ENCODE peak calls at places on chromosomes 5 and 9, in six cellular contexts. One of them, this sample, is unnamed.

GRCh38 chr5:54867310-54867944 is 118.0 kb downstream of the ESM1 start:
- DNase-seq in GM12865: peak; percentile 43
- DNase-seq in AG04450: no peak
- DNase-seq in heart right ventricle: no peak
- DNase-seq in HFF-Myc: peak; percentile 40
- DNase-seq in neural progenitor cell: peak; percentile 74
- DNase-seq in this sample: peak; percentile 74

GRCh38 chr9:3971391-3972082 is 328.3 kb downstream of the GLIS3 start:
- DNase-seq in GM12865: no peak
- DNase-seq in AG04450: no peak
- DNase-seq in heart right ventricle: no peak
- DNase-seq in HFF-Myc: no peak
- DNase-seq in neural progenitor cell: no peak
- DNase-seq in this sample: no peak

GRCh38 chr5:143060018-143060417 is 289.8 kb downstream of the ARHGAP26 start:
- DNase-seq in GM12865: no peak
- DNase-seq in AG04450: no peak
- DNase-seq in heart right ventricle: no peak
- DNase-seq in HFF-Myc: no peak
- DNase-seq in neural progenitor cell: no peak
- DNase-seq in this sample: no peak

GRCh38 chr5:34652916-34653315 is 3.2 kb upstream of the RAI14 start:
- DNase-seq in GM12865: no peak
- DNase-seq in AG04450: no peak
- DNase-seq in heart right ventricle: no peak
- DNase-seq in HFF-Myc: no peak
- DNase-seq in neural progenitor cell: no peak
- DNase-seq in this sample: peak; percentile 64

GRCh38 chr5:139646912-139647391 is 1.2 kb upstream of the CXXC5 start:
- DNase-seq in GM12865: no peak
- DNase-seq in AG04450: no peak
- DNase-seq in heart right ventricle: no peak
- DNase-seq in HFF-Myc: no peak
- DNase-seq in neural progenitor cell: peak; percentile 67
- DNase-seq in this sample: no peak

GRCh38 chr9:81906656-81907055 is 21.6 kb upstream of the SPATA31D4 start:
- DNase-seq in GM12865: no peak
- DNase-seq in AG04450: no peak
- DNase-seq in heart right ventricle: no peak
- DNase-seq in HFF-Myc: no peak
- DNase-seq in neural progenitor cell: no peak
- DNase-seq in this sample: peak; percentile 68

GRCh38 chr5:125451622-125452021 is 705.2 kb upstream of the ZNF608 start:
- DNase-seq in GM12865: no peak
- DNase-seq in AG04450: no peak
- DNase-seq in heart right ventricle: no peak
- DNase-seq in HFF-Myc: no peak
- DNase-seq in neural progenitor cell: no peak
- DNase-seq in this sample: no peak

GRCh38 chr9:19232830-19233194 is 2.3 kb downstream of the DENND4C start:
- DNase-seq in GM12865: peak; percentile 71
- DNase-seq in AG04450: no peak
- DNase-seq in heart right ventricle: no peak
- DNase-seq in HFF-Myc: no peak
- DNase-seq in neural progenitor cell: no peak
- DNase-seq in this sample: peak; percentile 57

GRCh38 chr5:41524174-41524573 is 13.8 kb upstream of the PLCXD3 start:
- DNase-seq in GM12865: peak; percentile 24
- DNase-seq in AG04450: no peak
- DNase-seq in heart right ventricle: no peak
- DNase-seq in HFF-Myc: no peak
- DNase-seq in neural progenitor cell: peak; percentile 61
- DNase-seq in this sample: peak; percentile 32

GRCh38 chr5:126920291-126920690 is 110.1 kb downstream of the MARCHF3 start:
- DNase-seq in GM12865: no peak
- DNase-seq in AG04450: no peak
- DNase-seq in heart right ventricle: peak; percentile 62
- DNase-seq in HFF-Myc: no peak
- DNase-seq in neural progenitor cell: no peak
- DNase-seq in this sample: peak; percentile 51

GRCh38 chr5:180109920-180110319 is 38.4 kb upstream of the RNF130 start:
- DNase-seq in GM12865: no peak
- DNase-seq in AG04450: no peak
- DNase-seq in heart right ventricle: no peak
- DNase-seq in HFF-Myc: no peak
- DNase-seq in neural progenitor cell: no peak
- DNase-seq in this sample: no peak

GRCh38 chr9:123460091-123460490 is 104.1 kb downstream of the CRB2 start:
- DNase-seq in GM12865: no peak
- DNase-seq in AG04450: no peak
- DNase-seq in heart right ventricle: no peak
- DNase-seq in HFF-Myc: no peak
- DNase-seq in neural progenitor cell: no peak
- DNase-seq in this sample: no peak

GRCh38 chr9:97412628-97413382 is 909 bp downstream of the TDRD7 start:
- DNase-seq in GM12865: peak; percentile 28
- DNase-seq in AG04450: no peak
- DNase-seq in heart right ventricle: no peak
- DNase-seq in HFF-Myc: no peak
- DNase-seq in neural progenitor cell: no peak
- DNase-seq in this sample: no peak

GRCh38 chr9:127122176-127123151 is at the start of gene ANGPTL2:
- DNase-seq in GM12865: peak; percentile 44
- DNase-seq in AG04450: peak; percentile 94
- DNase-seq in heart right ventricle: peak; percentile 93
- DNase-seq in HFF-Myc: peak; percentile 72
- DNase-seq in neural progenitor cell: peak; percentile 97
- DNase-seq in this sample: peak; percentile 90

GRCh38 chr9:15295761-15296405 is 11.1 kb downstream of the TTC39B start:
- DNase-seq in GM12865: peak; percentile 40
- DNase-seq in AG04450: no peak
- DNase-seq in heart right ventricle: no peak
- DNase-seq in HFF-Myc: no peak
- DNase-seq in neural progenitor cell: no peak
- DNase-seq in this sample: peak; percentile 91

GRCh38 chr5:957730-958485 is 50.7 kb upstream of the NKD2 start:
- DNase-seq in GM12865: no peak
- DNase-seq in AG04450: no peak
- DNase-seq in heart right ventricle: peak; percentile 3
- DNase-seq in HFF-Myc: no peak
- DNase-seq in neural progenitor cell: no peak
- DNase-seq in this sample: no peak

GRCh38 chr5:53362521-53362941 is 117.9 kb upstream of the FST start:
- DNase-seq in GM12865: no peak
- DNase-seq in AG04450: peak; percentile 77
- DNase-seq in heart right ventricle: peak; percentile 26
- DNase-seq in HFF-Myc: peak; percentile 95
- DNase-seq in neural progenitor cell: no peak
- DNase-seq in this sample: peak; percentile 98

GRCh38 chr9:34346873-34347799 is 17.8 kb downstream of the NUDT2 start:
- DNase-seq in GM12865: no peak
- DNase-seq in AG04450: no peak
- DNase-seq in heart right ventricle: no peak
- DNase-seq in HFF-Myc: no peak
- DNase-seq in neural progenitor cell: peak; percentile 39
- DNase-seq in this sample: no peak

GRCh38 chr9:99621040-99621439 is 200.6 kb upstream of the NR4A3 start:
- DNase-seq in GM12865: no peak
- DNase-seq in AG04450: no peak
- DNase-seq in heart right ventricle: no peak
- DNase-seq in HFF-Myc: no peak
- DNase-seq in neural progenitor cell: no peak
- DNase-seq in this sample: no peak

GRCh38 chr5:59583151-59583809 is 310.2 kb downstream of the PDE4D start:
- DNase-seq in GM12865: no peak
- DNase-seq in AG04450: no peak
- DNase-seq in heart right ventricle: no peak
- DNase-seq in HFF-Myc: no peak
- DNase-seq in neural progenitor cell: no peak
- DNase-seq in this sample: no peak

GRCh38 chr5:56047448-56047847 is 52.7 kb upstream of the IL6ST start:
- DNase-seq in GM12865: no peak
- DNase-seq in AG04450: no peak
- DNase-seq in heart right ventricle: no peak
- DNase-seq in HFF-Myc: no peak
- DNase-seq in neural progenitor cell: no peak
- DNase-seq in this sample: no peak

GRCh38 chr9:6549106-6549505 is 96.4 kb downstream of the GLDC start:
- DNase-seq in GM12865: no peak
- DNase-seq in AG04450: no peak
- DNase-seq in heart right ventricle: no peak
- DNase-seq in HFF-Myc: no peak
- DNase-seq in neural progenitor cell: peak; percentile 36
- DNase-seq in this sample: no peak

GRCh38 chr5:14870347-14871083 is 1.1 kb downstream of the ANKH start:
- DNase-seq in GM12865: peak; percentile 61
- DNase-seq in AG04450: no peak
- DNase-seq in heart right ventricle: peak; percentile 28
- DNase-seq in HFF-Myc: no peak
- DNase-seq in neural progenitor cell: peak; percentile 25
- DNase-seq in this sample: no peak

GRCh38 chr9:70406446-70406862 is 8.0 kb downstream of the KLF9 start:
- DNase-seq in GM12865: peak; percentile 14
- DNase-seq in AG04450: no peak
- DNase-seq in heart right ventricle: no peak
- DNase-seq in HFF-Myc: no peak
- DNase-seq in neural progenitor cell: peak; percentile 51
- DNase-seq in this sample: peak; percentile 79

GRCh38 chr5:39578887-39579497 is 154.2 kb upstream of the DAB2 start:
- DNase-seq in GM12865: peak; percentile 4
- DNase-seq in AG04450: no peak
- DNase-seq in heart right ventricle: no peak
- DNase-seq in HFF-Myc: no peak
- DNase-seq in neural progenitor cell: no peak
- DNase-seq in this sample: peak; percentile 54

GRCh38 chr9:104831681-104832080 is 67.8 kb downstream of the NIPSNAP3B start:
- DNase-seq in GM12865: no peak
- DNase-seq in AG04450: no peak
- DNase-seq in heart right ventricle: no peak
- DNase-seq in HFF-Myc: no peak
- DNase-seq in neural progenitor cell: no peak
- DNase-seq in this sample: peak; percentile 69

GRCh38 chr5:18527017-18527416 is 892.8 kb downstream of the TAF11L14 start:
- DNase-seq in GM12865: no peak
- DNase-seq in AG04450: no peak
- DNase-seq in heart right ventricle: no peak
- DNase-seq in HFF-Myc: no peak
- DNase-seq in neural progenitor cell: no peak
- DNase-seq in this sample: no peak

GRCh38 chr5:6399978-6400910 is 21.9 kb upstream of the MED10 start:
- DNase-seq in GM12865: no peak
- DNase-seq in AG04450: no peak
- DNase-seq in heart right ventricle: no peak
- DNase-seq in HFF-Myc: peak; percentile 26
- DNase-seq in neural progenitor cell: no peak
- DNase-seq in this sample: peak; percentile 87

DNA sequence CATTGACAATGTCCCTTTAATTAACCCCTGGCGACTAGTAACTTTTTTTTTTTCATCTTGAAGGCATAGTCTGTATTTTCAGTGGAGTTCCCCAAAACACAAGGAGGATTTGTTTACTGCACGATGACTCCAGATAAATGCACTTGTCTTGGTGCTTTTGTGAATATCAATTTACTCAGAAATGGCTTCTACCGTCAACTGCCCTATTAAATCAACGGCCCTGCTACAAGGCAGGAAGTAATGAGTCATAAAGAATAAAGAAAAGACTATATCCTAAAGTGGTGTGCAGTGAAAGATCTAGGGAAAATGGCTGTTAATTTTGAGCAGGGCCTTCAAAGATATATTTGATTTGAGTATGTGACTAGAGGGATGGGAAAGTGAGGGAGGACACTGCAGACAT is 388.3 kb upstream of the CHD1 start:
- DNase-seq in GM12865: no peak
- DNase-seq in AG04450: no peak
- DNase-seq in heart right ventricle: no peak
- DNase-seq in HFF-Myc: no peak
- DNase-seq in neural progenitor cell: no peak
- DNase-seq in this sample: no peak
- H3K4me3 ChIP-seq in GM12865: no peak overlapping the region
- H3K4me3 ChIP-seq in AG04450: no peak overlapping the region
- H3K4me3 ChIP-seq in heart right ventricle: no peak overlapping the region
- H3K4me3 ChIP-seq in HFF-Myc: no peak overlapping the region
- H3K4me3 ChIP-seq in neural progenitor cell: no peak overlapping the region
- H3K4me3 ChIP-seq in this sample: no peak overlapping the region

DNA sequence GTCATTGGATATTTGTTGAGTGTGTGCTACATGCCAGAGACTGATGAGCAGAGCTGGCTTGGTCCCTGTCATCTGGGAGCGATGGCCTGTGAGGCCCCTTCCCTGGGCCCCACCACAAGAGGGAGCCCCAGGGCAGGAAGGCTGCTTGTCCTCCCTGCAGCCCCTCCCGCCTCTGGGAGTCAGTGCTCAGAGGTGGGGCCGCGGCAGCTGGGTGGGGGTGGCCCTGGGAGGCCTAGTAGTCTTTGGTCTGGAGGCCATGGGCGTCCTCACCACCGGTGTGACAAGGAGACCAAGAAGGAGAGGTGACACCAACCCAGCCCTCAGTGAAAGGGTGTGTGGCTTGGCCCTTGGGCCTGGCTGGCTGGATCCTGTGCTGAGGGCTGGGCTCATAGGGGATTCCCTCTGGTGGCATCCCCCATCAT is 166.4 kb downstream of the GAPVD1 start:
- DNase-seq in GM12865: peak; percentile 46
- DNase-seq in AG04450: no peak
- DNase-seq in heart right ventricle: no peak
- DNase-seq in HFF-Myc: no peak
- DNase-seq in neural progenitor cell: no peak
- DNase-seq in this sample: no peak
- TF ChIP-seq CTCF in GM12865: peak; percentile 62
- TF ChIP-seq CTCF in AG04450: peak; percentile 52
- TF ChIP-seq CTCF in heart right ventricle: peak; percentile 56
- TF ChIP-seq CTCF in HFF-Myc: peak; percentile 70
- TF ChIP-seq CTCF in neural progenitor cell: peak; percentile 47
- TF ChIP-seq CTCF in this sample: peak; percentile 42

GRCh38 chr5:132760043-132760420 is 12.8 kb downstream of the CCNI2 start:
- DNase-seq in GM12865: no peak
- DNase-seq in AG04450: no peak
- DNase-seq in heart right ventricle: no peak
- DNase-seq in HFF-Myc: no peak
- DNase-seq in neural progenitor cell: no peak
- DNase-seq in this sample: no peak
- H3K4me3 ChIP-seq in GM12865: no peak overlapping the region
- H3K4me3 ChIP-seq in AG04450: no peak overlapping the region
- H3K4me3 ChIP-seq in heart right ventricle: no peak overlapping the region
- H3K4me3 ChIP-seq in HFF-Myc: no peak overlapping the region
- H3K4me3 ChIP-seq in neural progenitor cell: no peak overlapping the region
- H3K4me3 ChIP-seq in this sample: no peak overlapping the region

DNA sequence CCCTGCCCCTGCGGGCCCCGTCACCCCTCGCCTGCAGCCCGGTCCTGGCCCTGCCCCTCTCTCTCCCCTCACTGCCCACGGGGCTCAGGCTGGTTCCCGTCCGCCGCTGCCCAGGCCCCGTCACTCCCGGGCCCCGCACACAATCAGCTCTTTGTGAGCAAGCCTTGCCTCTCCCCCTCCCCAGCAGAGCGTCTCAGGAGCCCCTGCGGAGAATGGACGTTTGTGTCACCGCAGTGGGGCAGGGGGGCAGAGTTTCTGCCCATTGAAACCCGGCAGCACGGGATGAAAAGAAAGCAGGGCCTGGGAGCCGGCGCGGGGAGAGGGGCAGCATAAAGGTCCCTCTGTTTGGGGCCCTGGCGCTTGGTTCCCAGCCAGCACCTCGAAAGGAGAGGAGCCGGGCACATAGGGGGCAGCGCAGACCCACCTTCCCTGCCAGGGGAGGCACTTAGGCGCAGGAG is 13.5 kb upstream of the NUP214 start:
- DNase-seq in GM12865: no peak
- DNase-seq in AG04450: no peak
- DNase-seq in heart right ventricle: no peak
- DNase-seq in HFF-Myc: no peak
- DNase-seq in neural progenitor cell: peak; percentile 93
- DNase-seq in this sample: no peak
- TF ChIP-seq CTCF in GM12865: no peak
- TF ChIP-seq CTCF in AG04450: no peak
- TF ChIP-seq CTCF in heart right ventricle: no peak
- TF ChIP-seq CTCF in HFF-Myc: no peak
- TF ChIP-seq CTCF in neural progenitor cell: peak; percentile 33
- TF ChIP-seq CTCF in this sample: no peak